ENCODE peak calls at places on chromosomes 11 and 22, in nine cellular contexts. L is endodermal cell; G is CD8-positive, alpha-beta T cell; I is esophagus squamous epithelium; V is cardiac muscle cell; B is ovary; P is fibroblast of lung; T is OCI-LY7; R is mucosa of descending colon. Y is an unnamed sample.

GRCh38 chr22:48849963-48850657 is 977.6 kb downstream of the BRD1 start:
- DNase-seq in B (no peak), V (no peak), I (no peak), R (no peak), T (no peak), L (peak; percentile 26), G (no peak), P (no peak), Y (no peak)

GRCh38 chr11:119878990-119879389 is 150.0 kb upstream of the NECTIN1 start:
- DNase-seq in R (peak; percentile 34), L (no peak), V (no peak), G (no peak), I (no peak), T (no peak), P (no peak), B (no peak), Y (no peak)

GRCh38 chr22:24964441-24964840 is 11.9 kb downstream of the KIAA1671 start:
- DNase-seq in L (no peak), P (no peak), I (no peak), G (no peak), B (no peak), V (no peak), T (no peak), R (no peak), Y (no peak)

GRCh38 chr22:48237466-48237865 is 1475.0 kb downstream of the TBC1D22A start:
- DNase-seq in T (no peak), L (no peak), B (no peak), V (no peak), P (no peak), G (no peak), I (no peak), R (no peak), Y (no peak)

GRCh38 chr11:2862395-2862949 is 23.1 kb downstream of the CDKN1C start:
- DNase-seq in T (no peak), P (no peak), B (no peak), G (no peak), R (no peak), L (peak; percentile 80), V (no peak), I (no peak), Y (no peak)

GRCh38 chr22:40512426-40513136 is 123.9 kb downstream of the MRTFA start:
- DNase-seq in P (peak; percentile 99), G (no peak), I (no peak), R (no peak), V (peak; percentile 99), T (no peak), B (peak; percentile 71), L (no peak), Y (no peak)

GRCh38 chr11:126146454-126147192 is 64.8 kb downstream of the RPUSD4 start:
- DNase-seq in V (no peak), I (no peak), R (no peak), P (no peak), L (peak; percentile 85), T (no peak), G (no peak), B (no peak), Y (no peak)

GRCh38 chr22:45994516-45995404 is 17.8 kb upstream of the WNT7B start:
- DNase-seq in B (peak; percentile 86), L (peak; percentile 97), P (no peak), V (peak; percentile 74), R (peak; percentile 85), G (peak; percentile 73), T (peak; percentile 58), I (no peak), Y (no peak)

GRCh38 chr22:23066200-23067022 is 3.9 kb upstream of the GNAZ start:
- DNase-seq in L (peak; percentile 20), T (peak; percentile 51), G (no peak), P (no peak), B (peak; percentile 16), I (no peak), V (no peak), R (no peak), Y (no peak)

GRCh38 chr11:77109236-77110019 is 6.8 kb downstream of the OMP start:
- DNase-seq in P (peak; percentile 85), V (peak; percentile 69), T (no peak), L (no peak), R (no peak), G (no peak), I (no peak), B (no peak), Y (no peak)

GRCh38 chr22:28892175-28892731 is 8.9 kb downstream of the ZNRF3 start:
- DNase-seq in I (no peak), P (no peak), R (no peak), G (no peak), B (no peak), T (no peak), V (no peak), L (no peak), Y (no peak)

GRCh38 chr22:28893810-28894209 is 10.4 kb downstream of the ZNRF3 start:
- DNase-seq in T (no peak), V (no peak), R (no peak), G (no peak), L (no peak), B (no peak), I (no peak), P (no peak), Y (no peak)

GRCh38 chr22:28896611-28897010 is 13.2 kb downstream of the ZNRF3 start:
- DNase-seq in G (no peak), I (no peak), P (no peak), R (no peak), T (no peak), B (no peak), L (peak; percentile 69), V (no peak), Y (no peak)

GRCh38 chr22:28894320-28894719 is 10.9 kb downstream of the ZNRF3 start:
- DNase-seq in G (no peak), V (no peak), I (no peak), T (no peak), B (no peak), R (peak; percentile 47), P (no peak), L (peak; percentile 57), Y (no peak)

GRCh38 chr22:28894793-28895192 is 11.4 kb downstream of the ZNRF3 start:
- DNase-seq in B (no peak), R (no peak), T (no peak), L (no peak), P (no peak), I (no peak), G (no peak), V (no peak), Y (no peak)
- H3K4me1 ChIP-seq in B (no peaks in the 10 kb centered on the region), R (peaks cover 13% of the 10 kb centered on the region), T (peaks cover 7% of the 10 kb centered on the region), L (peaks cover 6% of the 10 kb centered on the region), P (peaks cover 4% of the 10 kb centered on the region), I (peaks cover 17% of the 10 kb centered on the region), G (peaks cover 7% of the 10 kb centered on the region), V (peaks cover 61% of the 10 kb centered on the region), Y (peaks cover 7% of the 10 kb centered on the region)

GRCh38 chr11:71488086-71488967 is 35.3 kb downstream of the NADSYN1 start:
- DNase-seq in L (peak; percentile 86), V (peak; percentile 62), B (peak; percentile 31), I (no peak), G (no peak), T (no peak), R (no peak), P (peak; percentile 66), Y (no peak)

GRCh38 chr11:71490731-71491390 is 36.2 kb upstream of the KRTAP5-7 start:
- DNase-seq in B (no peak), I (no peak), V (no peak), T (no peak), L (no peak), G (no peak), R (no peak), P (no peak), Y (no peak)

GRCh38 chr11:71489311-71490043 is 36.5 kb downstream of the NADSYN1 start:
- DNase-seq in P (peak; percentile 31), V (peak; percentile 47), B (peak; percentile 20), I (no peak), L (no peak), T (no peak), G (no peak), R (no peak), Y (no peak)

GRCh38 chr11:71490044-71490730 is 36.9 kb upstream of the KRTAP5-7 start:
- DNase-seq in L (no peak), G (no peak), R (no peak), I (no peak), V (no peak), T (no peak), P (no peak), B (no peak), Y (no peak)

DNA sequence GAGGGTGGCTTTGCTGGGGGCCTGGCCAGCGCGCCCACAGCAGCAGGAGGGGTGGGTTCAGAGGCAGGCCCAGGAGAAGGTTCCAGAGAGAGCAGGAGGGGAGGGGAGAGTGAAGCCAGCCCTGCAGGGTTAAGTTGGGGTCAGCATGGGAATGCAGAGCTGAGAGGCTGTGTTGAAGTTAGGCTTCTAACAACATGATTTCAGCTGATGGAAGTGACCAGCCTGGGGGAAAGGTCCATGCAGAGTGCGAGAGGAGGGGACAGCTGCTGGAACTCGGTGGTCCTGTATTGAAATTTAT is 35.9 kb downstream of the NADSYN1 start:
- DNase-seq in B (peak; percentile 5), V (no peak), L (no peak), P (no peak), T (no peak), R (no peak), G (no peak), I (no peak), Y (no peak)
- H3K36me3 ChIP-seq in B (no peaks in the 10 kb centered on the region), V (peaks cover 2% of the 10 kb centered on the region), L (peaks cover 47% of the 10 kb centered on the region), P (peaks cover 18% of the 10 kb centered on the region), T (peaks cover 11% of the 10 kb centered on the region), R (peaks cover 14% of the 10 kb centered on the region), G (peaks cover 11% of the 10 kb centered on the region), I (peaks cover 33% of the 10 kb centered on the region), Y (peaks cover 50% of the 10 kb centered on the region)

DNA sequence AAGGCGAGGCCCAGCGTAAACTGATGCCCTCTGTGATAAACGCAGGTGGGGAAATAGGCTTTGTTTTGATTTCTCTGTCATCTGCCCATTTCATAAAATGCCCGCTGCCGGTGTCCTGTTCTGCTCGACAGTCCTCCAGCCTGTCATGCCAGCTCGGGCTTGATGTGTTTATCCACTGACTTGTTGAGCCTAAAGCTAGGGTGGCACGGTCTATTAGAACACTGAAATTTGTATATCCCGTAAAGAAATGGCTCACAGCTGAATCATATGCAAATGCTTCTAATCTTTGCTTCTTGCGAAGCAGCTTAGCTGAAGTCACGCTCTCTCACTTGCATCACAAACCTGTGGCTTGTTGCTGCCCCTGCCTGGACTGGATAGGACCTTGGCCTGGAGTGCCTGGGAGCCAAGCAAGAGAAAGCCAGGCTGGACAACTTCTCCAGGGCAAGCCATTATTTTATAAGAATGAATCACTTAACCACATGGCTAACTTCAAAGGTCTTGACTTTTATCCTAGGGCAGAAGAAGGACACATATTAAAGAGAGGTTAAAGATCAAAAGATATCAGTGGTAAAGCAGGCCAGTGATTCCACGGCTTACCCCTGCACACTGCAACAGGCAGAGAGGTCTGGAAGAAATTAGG is 33.1 kb downstream of the EHF start:
- DNase-seq in I (no peak), R (no peak), G (no peak), T (no peak), P (peak; percentile 98), V (peak; percentile 96), L (peak; percentile 63), B (no peak), Y (no peak)
- TF ChIP-seq CTCF in I (peak; percentile 20), R (no peak), G (no peak), T (no peak), P (no peak), V (peak; percentile 13), L (no peak), B (no peak), Y (no peak)

DNA sequence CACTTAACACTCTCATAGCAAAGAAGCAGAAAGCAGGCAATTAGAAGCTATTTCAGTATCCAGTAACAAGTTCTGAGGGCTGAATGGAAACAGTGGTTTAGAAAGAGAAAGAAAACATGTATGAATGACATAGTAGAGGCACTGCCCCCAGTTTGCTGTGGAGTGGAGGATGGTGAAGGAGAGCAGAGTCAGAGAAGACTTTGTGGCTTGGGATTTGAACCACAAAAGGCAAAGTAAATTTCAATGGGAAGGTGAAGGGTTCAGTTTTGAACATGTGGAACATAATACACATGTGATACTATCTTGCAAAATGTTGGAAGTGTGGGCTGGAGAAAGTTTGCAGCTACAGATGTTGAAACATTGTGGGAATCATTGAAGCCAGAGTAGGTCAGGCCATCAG is 81.4 kb downstream of the SNX19 start:
- DNase-seq in L (no peak), R (no peak), I (no peak), G (no peak), V (no peak), B (no peak), T (no peak), P (no peak), Y (no peak)
- H3K4me1 ChIP-seq in L (no peaks in the 10 kb centered on the region), R (no peaks in the 10 kb centered on the region), I (peaks cover 8% of the 10 kb centered on the region), G (no peaks in the 10 kb centered on the region), V (no peaks in the 10 kb centered on the region), B (peaks cover 4% of the 10 kb centered on the region), T (no peaks in the 10 kb centered on the region), P (peaks cover 2% of the 10 kb centered on the region), Y (peaks cover 18% of the 10 kb centered on the region)

Y was measured in thoracic aorta.